ENCODE peak calls at places on chromosomes 16 and 17, in four cellular contexts. One of them, this sample, is unnamed.
A peak's percentile ranks its signal among the peaks of the same experiment; 100 is the strongest.

GRCh38 chr17:31571124-31571892 is 179.8 kb downstream of the RAB11FIP4 start:
- DNase-seq in HepG2: no peak
- DNase-seq in WTC11: no peak
- DNase-seq in A549: peak; percentile 24
- DNase-seq in this sample: no peak

GRCh38 chr17:74325743-74326379 is at the start of gene KIF19:
- DNase-seq in HepG2: no peak
- DNase-seq in WTC11: peak; percentile 70
- DNase-seq in A549: no peak
- DNase-seq in this sample: peak; percentile 44

GRCh38 chr17:43536236-43537088 is 9.7 kb downstream of the ETV4 start:
- DNase-seq in HepG2: no peak
- DNase-seq in WTC11: no peak
- DNase-seq in A549: no peak
- DNase-seq in this sample: no peak

GRCh38 chr17:63431939-63432804 is 13.9 kb downstream of the CYB561 start:
- DNase-seq in HepG2: peak; percentile 81
- DNase-seq in WTC11: no peak
- DNase-seq in A549: peak; percentile 67
- DNase-seq in this sample: peak; percentile 92

GRCh38 chr16:81521141-81521626 is 76.6 kb downstream of the CMIP start:
- DNase-seq in HepG2: no peak
- DNase-seq in WTC11: no peak
- DNase-seq in A549: no peak
- DNase-seq in this sample: peak; percentile 41

GRCh38 chr16:83533193-83533592 is 274.6 kb upstream of the HSBP1 start:
- DNase-seq in HepG2: no peak
- DNase-seq in WTC11: no peak
- DNase-seq in A549: peak; percentile 4
- DNase-seq in this sample: no peak

GRCh38 chr17:75288784-75289121 is 480 bp downstream of the SLC25A19 start:
- DNase-seq in HepG2: peak; percentile 69
- DNase-seq in WTC11: peak; percentile 53
- DNase-seq in A549: no peak
- DNase-seq in this sample: peak; percentile 62

GRCh38 chr17:59641799-59642484 is 22.2 kb downstream of the CLTC start:
- DNase-seq in HepG2: no peak
- DNase-seq in WTC11: no peak
- DNase-seq in A549: no peak
- DNase-seq in this sample: no peak

GRCh38 chr16:51243836-51244483 is 92.9 kb upstream of the SALL1 start:
- DNase-seq in HepG2: peak; percentile 76
- DNase-seq in WTC11: no peak
- DNase-seq in A549: peak; percentile 11
- DNase-seq in this sample: no peak

GRCh38 chr16:49158029-49158642 is 123.5 kb downstream of the CBLN1 start:
- DNase-seq in HepG2: peak; percentile 32
- DNase-seq in WTC11: peak; percentile 68
- DNase-seq in A549: peak; percentile 21
- DNase-seq in this sample: peak; percentile 64

GRCh38 chr17:36752096-36752888 is 150.9 kb downstream of the MRM1 start:
- DNase-seq in HepG2: no peak
- DNase-seq in WTC11: no peak
- DNase-seq in A549: no peak
- DNase-seq in this sample: no peak

GRCh38 chr16:7487896-7488295 is 155.3 kb downstream of the RBFOX1 start:
- DNase-seq in HepG2: no peak
- DNase-seq in WTC11: no peak
- DNase-seq in A549: no peak
- DNase-seq in this sample: no peak

GRCh38 chr16:22386976-22387375 is 12.6 kb upstream of the CDR2 start:
- DNase-seq in HepG2: no peak
- DNase-seq in WTC11: no peak
- DNase-seq in A549: no peak
- DNase-seq in this sample: no peak

GRCh38 chr17:73323622-73324455 is 12.0 kb upstream of the CDC42EP4 start:
- DNase-seq in HepG2: no peak
- DNase-seq in WTC11: no peak
- DNase-seq in A549: no peak
- DNase-seq in this sample: no peak

GRCh38 chr17:60629120-60629519 is 29.1 kb downstream of the PPM1D start:
- DNase-seq in HepG2: no peak
- DNase-seq in WTC11: no peak
- DNase-seq in A549: no peak
- DNase-seq in this sample: no peak

GRCh38 chr17:73482251-73482661 is 162.0 kb downstream of the SDK2 start:
- DNase-seq in HepG2: no peak
- DNase-seq in WTC11: no peak
- DNase-seq in A549: no peak
- DNase-seq in this sample: no peak

GRCh38 chr17:6170349-6170748 is 100.2 kb downstream of the WSCD1 start:
- DNase-seq in HepG2: no peak
- DNase-seq in WTC11: no peak
- DNase-seq in A549: no peak
- DNase-seq in this sample: no peak

GRCh38 chr17:7969434-7969833 is 33.0 kb upstream of the GUCY2D start:
- DNase-seq in HepG2: no peak
- DNase-seq in WTC11: no peak
- DNase-seq in A549: no peak
- DNase-seq in this sample: no peak

GRCh38 chr17:81025756-81026155 is 9.2 kb upstream of the BAIAP2 start:
- DNase-seq in HepG2: no peak
- DNase-seq in WTC11: no peak
- DNase-seq in A549: no peak
- DNase-seq in this sample: no peak

GRCh38 chr16:28951410-28951943 is 740 bp downstream of the NFATC2IP start:
- DNase-seq in HepG2: no peak
- DNase-seq in WTC11: peak; percentile 41
- DNase-seq in A549: no peak
- DNase-seq in this sample: no peak

GRCh38 chr17:3920940-3921852 is 4.9 kb upstream of the P2RX1 start:
- DNase-seq in HepG2: no peak
- DNase-seq in WTC11: no peak
- DNase-seq in A549: no peak
- DNase-seq in this sample: no peak

GRCh38 chr17:61647044-61647443 is 56.0 kb upstream of the NACA2 start:
- DNase-seq in HepG2: no peak
- DNase-seq in WTC11: no peak
- DNase-seq in A549: no peak
- DNase-seq in this sample: no peak

GRCh38 chr16:17299790-17300189 is 171.0 kb downstream of the XYLT1 start:
- DNase-seq in HepG2: no peak
- DNase-seq in WTC11: no peak
- DNase-seq in A549: no peak
- DNase-seq in this sample: no peak

GRCh38 chr16:70476272-70477020 is 22.1 kb downstream of the FCSK start:
- DNase-seq in HepG2: no peak
- DNase-seq in WTC11: no peak
- DNase-seq in A549: no peak
- DNase-seq in this sample: no peak

GRCh38 chr17:9402590-9403199 is 172.9 kb downstream of the STX8 start:
- DNase-seq in HepG2: peak; percentile 45
- DNase-seq in WTC11: peak; percentile 67
- DNase-seq in A549: peak; percentile 67
- DNase-seq in this sample: no peak

GRCh38 chr16:30112197-30113030 is 923 bp downstream of the GDPD3 start:
- DNase-seq in HepG2: peak; percentile 83
- DNase-seq in WTC11: peak; percentile 82
- DNase-seq in A549: peak; percentile 83
- DNase-seq in this sample: peak; percentile 81

GRCh38 chr17:67374329-67375053 is 2.6 kb upstream of the PITPNC1 start:
- DNase-seq in HepG2: peak; percentile 81
- DNase-seq in WTC11: peak; percentile 88
- DNase-seq in A549: peak; percentile 91
- DNase-seq in this sample: peak; percentile 69

GRCh38 chr17:77640242-77640641 is 318.3 kb upstream of the TNRC6C start:
- DNase-seq in HepG2: no peak
- DNase-seq in WTC11: no peak
- DNase-seq in A549: no peak
- DNase-seq in this sample: no peak

GRCh38 chr16:8964462-8964861 is 756 bp upstream of the USP7 start:
- DNase-seq in HepG2: no peak
- DNase-seq in WTC11: no peak
- DNase-seq in A549: no peak
- DNase-seq in this sample: no peak

GRCh38 chr17:7046127-7046724 is 2.3 kb upstream of the SLC16A11 start:
- DNase-seq in HepG2: peak; percentile 54
- DNase-seq in WTC11: peak; percentile 65
- DNase-seq in A549: no peak
- DNase-seq in this sample: no peak

GRCh38 chr16:1146409-1146808 is 6.5 kb upstream of the CACNA1H start:
- DNase-seq in HepG2: no peak
- DNase-seq in WTC11: peak; percentile 64
- DNase-seq in A549: no peak
- DNase-seq in this sample: peak; percentile 68

GRCh38 chr16:75307506-75307905 is 56.1 kb upstream of the BCAR1 start:
- DNase-seq in HepG2: no peak
- DNase-seq in WTC11: no peak
- DNase-seq in A549: no peak
- DNase-seq in this sample: no peak

GRCh38 chr17:69947027-69947759 is 127.8 kb upstream of the KCNJ16 start:
- DNase-seq in HepG2: no peak
- DNase-seq in WTC11: no peak
- DNase-seq in A549: no peak
- DNase-seq in this sample: peak; percentile 68

GRCh38 chr16:75248142-75248535 is 3.3 kb downstream of the BCAR1 start:
- DNase-seq in HepG2: no peak
- DNase-seq in WTC11: no peak
- DNase-seq in A549: no peak
- DNase-seq in this sample: no peak

GRCh38 chr16:47567321-47567720 is 106.2 kb downstream of the PHKB start:
- DNase-seq in HepG2: no peak
- DNase-seq in WTC11: no peak
- DNase-seq in A549: no peak
- DNase-seq in this sample: no peak

DNA sequence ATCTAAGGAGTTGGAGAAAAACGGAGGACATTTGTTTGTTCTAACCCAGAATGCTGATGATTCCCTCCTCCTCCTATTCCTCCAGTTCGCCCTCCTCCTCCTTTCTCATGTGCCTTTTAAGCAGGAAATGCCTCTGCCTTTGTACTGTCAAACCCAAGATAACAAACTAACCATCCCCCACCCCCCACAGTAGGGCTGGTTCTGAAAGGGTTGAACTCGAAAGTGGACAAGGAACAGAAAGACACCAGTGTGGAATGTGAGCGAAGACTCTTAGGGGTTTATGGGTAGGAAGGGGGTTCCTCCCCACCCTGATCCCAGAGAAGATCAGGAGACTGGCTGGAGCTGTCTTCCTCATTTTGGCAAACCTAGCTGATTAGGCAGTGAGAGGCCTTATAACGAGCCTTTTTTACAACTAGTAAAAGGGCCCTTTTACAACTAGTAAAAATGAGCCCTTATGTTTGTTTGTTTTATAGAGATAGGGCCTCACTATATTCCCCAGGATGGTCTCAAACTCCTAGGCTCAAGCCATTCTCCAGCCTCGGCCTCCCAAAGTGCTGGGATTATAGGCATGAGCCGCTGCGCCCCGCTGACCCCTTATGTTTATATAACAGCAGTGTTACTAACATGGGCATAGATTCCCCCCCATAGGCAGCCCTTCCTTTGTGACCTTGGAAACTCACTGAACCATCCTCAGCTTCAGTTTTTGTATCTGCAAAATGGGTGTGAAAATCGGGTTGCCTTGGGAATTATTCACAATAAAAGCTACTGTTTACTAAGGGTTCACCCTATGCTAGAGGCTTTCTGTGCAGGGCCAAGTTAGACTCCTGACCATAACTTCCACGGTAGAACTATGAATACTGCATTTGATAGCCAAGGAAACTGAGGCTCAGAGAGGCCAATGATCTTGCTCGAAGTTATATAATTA is 1.1 kb downstream of the CHD9 start:
- DNase-seq in HepG2: peak; percentile 70
- DNase-seq in WTC11: no peak
- DNase-seq in A549: peak; percentile 51
- DNase-seq in this sample: peak; percentile 65
- TF ChIP-seq HMGXB4 in HepG2: no peak
- TF ChIP-seq HMGXB4 in WTC11: no peak
- TF ChIP-seq HMGXB4 in A549: no peak
- TF ChIP-seq HMGXB4 in this sample: no peak

GRCh38 chr16:21263640-21264211 is 14.4 kb downstream of the CRYM start:
- DNase-seq in HepG2: peak; percentile 81
- DNase-seq in WTC11: no peak
- DNase-seq in A549: peak; percentile 14
- DNase-seq in this sample: peak; percentile 60
- TF ChIP-seq HMGXB4 in HepG2: peak; percentile 23
- TF ChIP-seq HMGXB4 in WTC11: no peak
- TF ChIP-seq HMGXB4 in A549: no peak
- TF ChIP-seq HMGXB4 in this sample: no peak

DNA sequence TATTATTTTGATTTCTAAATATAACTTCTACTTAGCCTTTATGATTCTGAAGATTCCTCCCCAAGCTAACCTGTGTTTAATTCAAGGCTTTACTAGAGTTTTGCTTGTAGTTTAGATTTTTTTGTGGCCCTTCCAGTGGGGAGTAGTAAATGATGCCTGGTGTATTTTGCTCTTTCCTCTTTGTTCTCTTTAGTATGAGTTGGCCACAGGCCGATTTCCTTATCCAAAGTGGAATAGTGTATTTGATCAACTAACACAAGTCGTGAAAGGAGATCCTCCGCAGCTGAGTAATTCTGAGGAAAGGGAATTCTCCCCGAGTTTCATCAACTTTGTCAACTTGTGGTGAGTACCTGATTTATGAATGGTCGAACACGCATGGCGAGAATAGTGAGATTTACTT is 108.3 kb downstream of the MAP2K4 start:
- DNase-seq in HepG2: no peak
- DNase-seq in WTC11: no peak
- DNase-seq in A549: no peak
- DNase-seq in this sample: no peak
- TF ChIP-seq HMGXB4 in HepG2: no peak
- TF ChIP-seq HMGXB4 in WTC11: no peak
- TF ChIP-seq HMGXB4 in A549: no peak
- TF ChIP-seq HMGXB4 in this sample: no peak

GRCh38 chr17:40443988-40444899 is 994 bp downstream of the IGFBP4 start:
- DNase-seq in HepG2: no peak
- DNase-seq in WTC11: no peak
- DNase-seq in A549: peak; percentile 52
- DNase-seq in this sample: no peak

GRCh38 chr17:40448639-40449261 is 5.5 kb downstream of the IGFBP4 start:
- DNase-seq in HepG2: peak; percentile 95
- DNase-seq in WTC11: no peak
- DNase-seq in A549: peak; percentile 93
- DNase-seq in this sample: no peak

GRCh38 chr17:40445769-40446468 is 2.7 kb downstream of the IGFBP4 start:
- DNase-seq in HepG2: peak; percentile 55
- DNase-seq in WTC11: no peak
- DNase-seq in A549: peak; percentile 60
- DNase-seq in this sample: no peak

GRCh38 chr17:40448213-40448638 is 5.0 kb downstream of the IGFBP4 start:
- DNase-seq in HepG2: peak; percentile 39
- DNase-seq in WTC11: no peak
- DNase-seq in A549: no peak
- DNase-seq in this sample: no peak

GRCh38 chr17:40447148-40447644 is 3.9 kb downstream of the IGFBP4 start:
- DNase-seq in HepG2: no peak
- DNase-seq in WTC11: no peak
- DNase-seq in A549: no peak
- DNase-seq in this sample: no peak
- TF ChIP-seq HMGXB4 in HepG2: no peak
- TF ChIP-seq HMGXB4 in WTC11: no peak
- TF ChIP-seq HMGXB4 in A549: no peak
- TF ChIP-seq HMGXB4 in this sample: no peak

GRCh38 chr16:89495121-89495520 is 4.8 kb upstream of the ANKRD11 start:
- DNase-seq in HepG2: no peak
- DNase-seq in WTC11: no peak
- DNase-seq in A549: no peak
- DNase-seq in this sample: no peak
- TF ChIP-seq HMGXB4 in HepG2: no peak
- TF ChIP-seq HMGXB4 in WTC11: no peak
- TF ChIP-seq HMGXB4 in A549: no peak
- TF ChIP-seq HMGXB4 in this sample: no peak

This sample was measured in K562.